ENCODE peak calls at places on chromosomes 2 and 18, in ten cellular contexts. G, A, D, R, V, Z, I, N, W and F are unnamed samples.
A peak's percentile ranks its signal among the peaks of the same experiment; 100 is the strongest.

GRCh38 chr2:73998451-73998850 is 13.7 kb downstream of the TET3 start:
- DNase-seq in G (no peak), A (no peak), D (no peak), R (no peak), V (no peak), Z (no peak), I (no peak), N (no peak), W (peak; percentile 1), F (no peak)

GRCh38 chr2:102489646-102490045 is 16.6 kb downstream of the SLC9A4 start:
- DNase-seq in G (no peak), A (no peak), D (no peak), R (no peak), V (no peak), Z (no peak), I (no peak), N (no peak), W (no peak), F (no peak)

GRCh38 chr2:26612522-26613240 is 28.5 kb downstream of the CIB4 start:
- DNase-seq in G (no peak), A (no peak), D (no peak), R (no peak), V (no peak), Z (no peak), I (no peak), N (no peak), W (peak; percentile 44), F (no peak)

GRCh38 chr2:155021591-155021990 is 323.1 kb downstream of the KCNJ3 start:
- DNase-seq in G (no peak), A (no peak), D (no peak), R (no peak), V (no peak), Z (no peak), I (no peak), N (no peak), W (no peak), F (no peak)

GRCh38 chr2:151976945-151977353 is 121.9 kb downstream of the CACNB4 start:
- DNase-seq in G (no peak), A (no peak), D (no peak), R (no peak), V (no peak), Z (no peak), I (no peak), N (no peak), W (no peak), F (no peak)

GRCh38 chr2:12555012-12555645 is 161.6 kb upstream of the TRIB2 start:
- DNase-seq in G (peak; percentile 42), A (no peak), D (no peak), R (peak; percentile 71), V (peak; percentile 85), Z (no peak), I (peak; percentile 32), N (peak; percentile 78), W (no peak), F (peak; percentile 20)

GRCh38 chr2:203718087-203718486 is 11.6 kb downstream of the CD28 start:
- DNase-seq in G (no peak), A (peak; percentile 46), D (peak; percentile 49), R (no peak), V (peak; percentile 86), Z (no peak), I (no peak), N (peak; percentile 7), W (peak; percentile 26), F (peak; percentile 87)

GRCh38 chr18:8374652-8375051 is 234.6 kb upstream of the RAB12 start:
- DNase-seq in G (no peak), A (no peak), D (no peak), R (no peak), V (no peak), Z (no peak), I (no peak), N (peak; percentile 22), W (no peak), F (no peak)

GRCh38 chr2:22020101-22020742 is 896.5 kb downstream of the TDRD15 start:
- DNase-seq in G (no peak), A (no peak), D (no peak), R (peak; percentile 78), V (no peak), Z (no peak), I (no peak), N (no peak), W (no peak), F (no peak)

GRCh38 chr2:150997702-150998480 is 263.8 kb downstream of the RBM43 start:
- DNase-seq in G (no peak), A (no peak), D (no peak), R (no peak), V (peak; percentile 45), Z (no peak), I (peak; percentile 97), N (peak; percentile 78), W (no peak), F (peak; percentile 52)

GRCh38 chr2:219687882-219688559 is 60.6 kb downstream of the SLC4A3 start:
- DNase-seq in G (no peak), A (no peak), D (no peak), R (no peak), V (no peak), Z (no peak), I (no peak), N (no peak), W (no peak), F (no peak)

GRCh38 chr18:79309572-79310278 is 86.0 kb upstream of the NFATC1 start:
- DNase-seq in G (no peak), A (no peak), D (no peak), R (no peak), V (no peak), Z (no peak), I (peak; percentile 9), N (no peak), W (no peak), F (no peak)

GRCh38 chr2:239075918-239076727 is 228.2 kb downstream of the TWIST2 start:
- DNase-seq in G (no peak), A (no peak), D (no peak), R (no peak), V (no peak), Z (no peak), I (no peak), N (no peak), W (peak; percentile 79), F (no peak)

GRCh38 chr2:81266106-81266505 is 961.6 kb upstream of the LRRTM1 start:
- DNase-seq in G (no peak), A (no peak), D (no peak), R (no peak), V (no peak), Z (no peak), I (no peak), N (no peak), W (no peak), F (no peak)

GRCh38 chr2:84924173-84925106 is 19.0 kb downstream of the TMSB10 start:
- DNase-seq in G (no peak), A (no peak), D (no peak), R (no peak), V (peak; percentile 84), Z (no peak), I (peak; percentile 78), N (peak; percentile 46), W (peak; percentile 73), F (peak; percentile 93)

GRCh38 chr2:29723255-29724001 is 198.0 kb downstream of the ALK start:
- DNase-seq in G (no peak), A (no peak), D (no peak), R (no peak), V (no peak), Z (no peak), I (no peak), N (no peak), W (no peak), F (no peak)

GRCh38 chr2:20326163-20326780 is 24.4 kb downstream of the PUM2 start:
- DNase-seq in G (peak; percentile 47), A (peak; percentile 24), D (peak; percentile 43), R (no peak), V (peak; percentile 72), Z (no peak), I (peak; percentile 56), N (peak; percentile 67), W (peak; percentile 41), F (peak; percentile 30)